ENCODE peak calls at places on chromosomes 3 and 15, in eight cellular contexts. J is A549, M is heart left ventricle, S is esophagus squamous epithelium, G is IMR-90, B is K562, T is spleen, L is upper lobe of left lung. Z is an unnamed sample.
A peak's percentile ranks its signal among the peaks of the same experiment; 100 is the strongest.

GRCh38 chr3:15646924-15647511 is 45.5 kb downstream of the BTD start:
- DNase-seq in J (peak; percentile 94), M (peak; percentile 76), S (no peak), G (peak; percentile 100), B (no peak), T (no peak), L (no peak), Z (peak; percentile 63)

GRCh38 chr3:108940166-108940565 is 13.5 kb downstream of the GUCA1C start:
- DNase-seq in J (no peak), M (no peak), S (no peak), G (no peak), B (no peak), T (no peak), L (no peak), Z (no peak)

GRCh38 chr3:8607285-8608040 is 37.1 kb downstream of the SSUH2 start:
- DNase-seq in J (peak; percentile 64), M (peak; percentile 76), S (no peak), G (peak; percentile 78), B (no peak), T (no peak), L (no peak), Z (peak; percentile 59)

GRCh38 chr3:160180581-160181216 is 44.5 kb upstream of the C3orf80 start:
- DNase-seq in J (no peak), M (no peak), S (no peak), G (no peak), B (no peak), T (no peak), L (no peak), Z (no peak)

GRCh38 chr3:100155105-100155504 is 40.8 kb upstream of the FILIP1L start:
- DNase-seq in J (no peak), M (no peak), S (no peak), G (peak; percentile 18), B (no peak), T (no peak), L (no peak), Z (no peak)

GRCh38 chr3:33943277-33943676 is 144.8 kb downstream of the PDCD6IP start:
- DNase-seq in J (no peak), M (no peak), S (no peak), G (no peak), B (no peak), T (no peak), L (no peak), Z (no peak)

GRCh38 chr3:102699819-102700140 is 265.0 kb downstream of the ZPLD1 start:
- DNase-seq in J (no peak), M (no peak), S (no peak), G (no peak), B (no peak), T (no peak), L (no peak), Z (no peak)

GRCh38 chr15:70172561-70172960 is 74.8 kb upstream of the TLE3 start:
- DNase-seq in J (no peak), M (no peak), S (no peak), G (no peak), B (no peak), T (no peak), L (no peak), Z (no peak)

DNA sequence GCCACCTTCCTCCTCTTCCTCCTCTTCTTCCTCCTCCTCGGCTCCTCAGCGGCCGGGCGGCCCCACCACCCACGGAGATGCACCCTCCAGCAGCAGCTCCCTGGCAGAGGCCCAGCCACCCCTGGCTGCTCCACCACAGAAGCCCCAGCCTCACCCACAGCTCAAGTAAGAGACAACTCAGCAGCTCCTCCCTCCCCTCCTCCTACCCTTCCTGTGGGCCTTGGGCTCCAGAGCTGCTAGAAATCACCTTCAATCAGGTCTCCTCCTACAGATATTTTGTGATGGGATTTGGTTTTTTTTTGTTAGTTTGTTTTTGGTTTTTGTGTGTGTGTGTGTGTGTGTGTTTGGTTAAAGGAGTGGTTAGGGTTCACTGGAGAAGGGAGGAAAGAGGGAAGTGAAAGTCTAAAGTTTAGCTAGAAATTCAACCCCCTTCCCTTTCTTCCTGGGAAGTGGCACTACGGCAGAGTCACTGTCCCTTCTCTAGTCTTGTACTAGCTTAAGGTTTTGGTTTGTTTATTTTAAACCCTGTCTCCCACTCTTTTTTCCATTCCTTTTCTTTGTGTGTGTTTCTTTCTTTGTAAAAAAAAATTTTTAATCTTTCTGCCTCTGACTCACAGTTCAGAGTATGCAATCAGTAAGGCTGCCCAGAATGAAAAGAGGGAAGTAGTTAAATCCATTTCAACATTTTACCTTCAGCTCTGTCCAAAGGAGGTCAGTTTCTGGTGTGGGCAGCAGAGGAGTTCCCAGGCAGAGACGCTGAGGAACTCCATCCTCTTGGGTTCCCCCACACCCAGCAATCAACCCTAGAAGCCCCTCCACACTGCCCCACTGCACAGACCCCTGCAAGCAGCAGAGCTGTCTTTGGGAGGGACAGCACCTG is 29.0 kb upstream of the TIMP4 start:
- DNase-seq in J (no peak), M (peak; percentile 59), S (no peak), G (peak; percentile 71), B (no peak), T (peak; percentile 84), L (peak; percentile 86), Z (peak; percentile 70)
- H3K4me3 ChIP-seq in J (no peak overlapping the region), M (no peak overlapping the region), S (no peak overlapping the region), G (no peak overlapping the region), B (no peak overlapping the region), T (no peak overlapping the region), L (no peak overlapping the region), Z (no peak overlapping the region)

DNA sequence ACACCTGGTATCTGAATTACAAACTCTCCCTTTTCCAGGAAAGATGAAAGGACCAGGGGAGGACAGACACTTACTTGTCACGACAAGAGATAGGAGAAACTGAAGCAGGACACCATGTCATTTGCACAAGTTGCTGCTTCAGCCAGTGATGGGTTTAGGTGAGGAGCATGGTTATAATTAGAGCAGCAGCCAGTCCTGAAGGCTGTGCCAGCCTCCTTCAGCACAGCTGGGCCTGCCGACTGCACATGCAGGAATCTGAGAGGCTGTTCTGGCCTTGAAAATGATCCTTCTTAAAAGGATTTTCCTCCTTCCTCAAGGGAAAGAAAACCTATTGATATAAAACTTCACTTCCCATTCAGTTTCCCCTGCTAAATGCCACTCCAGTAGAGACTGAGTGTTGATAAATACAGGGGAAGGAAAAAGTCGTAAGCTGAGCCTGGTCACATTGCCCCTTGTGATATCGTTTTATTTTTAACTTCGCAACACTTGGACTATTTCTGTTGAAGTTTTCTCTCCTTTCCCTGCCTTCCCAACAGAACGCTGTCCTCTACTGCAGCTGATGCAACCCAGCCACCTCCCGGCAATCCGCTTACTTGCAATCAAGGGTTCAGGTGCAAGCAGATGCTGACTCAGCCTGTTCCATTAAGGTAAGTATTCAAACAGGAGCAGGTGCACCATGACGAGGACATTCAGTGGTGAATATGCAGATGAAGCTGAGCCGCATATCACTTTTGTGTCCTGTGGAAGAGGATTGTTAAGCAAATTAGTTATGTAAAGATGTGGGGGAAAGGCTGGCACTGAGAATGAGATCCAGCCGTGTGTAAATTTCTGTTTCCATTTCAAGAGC is at the start of gene FBXO40:
- DNase-seq in J (no peak), M (peak; percentile 67), S (no peak), G (no peak), B (no peak), T (no peak), L (no peak), Z (peak; percentile 17)
- TF ChIP-seq CTCF in J (no peak), M (no peak), S (no peak), G (no peak), B (peak; percentile 23), T (no peak), L (no peak), Z (no peak)

GRCh38 chr3:20080956-20081554 is 40.8 kb downstream of the KAT2B start:
- DNase-seq in J (peak; percentile 12), M (peak; percentile 93), S (peak; percentile 4), G (peak; percentile 6), B (no peak), T (peak; percentile 88), L (no peak), Z (no peak)
- TF ChIP-seq POLR2A in J (no peak), M (no peak), S (no peak), G (no peak), B (no peak), T (no peak), L (no peak), Z (no peak)

DNA sequence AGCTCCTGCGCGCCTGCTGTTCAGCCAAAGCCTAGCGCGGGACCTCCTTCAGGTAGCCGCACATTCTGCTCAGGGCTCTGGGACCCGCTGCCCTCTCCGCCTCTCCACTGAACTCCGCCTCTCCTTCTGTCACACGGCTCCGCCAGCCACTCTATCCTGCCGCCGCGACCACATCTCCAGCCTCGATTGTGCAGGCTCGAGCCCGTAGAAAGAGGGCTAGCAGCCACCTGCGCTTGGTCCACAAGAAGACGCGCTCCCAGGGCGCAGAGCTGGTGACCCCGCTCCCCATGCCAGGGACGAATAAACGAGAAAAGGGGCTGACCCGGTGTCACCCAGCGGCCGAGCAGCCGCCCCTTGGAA is 1.1 kb upstream of the VIPR1 start:
- DNase-seq in J (no peak), M (no peak), S (no peak), G (no peak), B (no peak), T (no peak), L (no peak), Z (no peak)
- H3K4me3 ChIP-seq in J (no peak overlapping the region), M (peak overlapping the region; percentile 49), S (peak overlapping the region; percentile 73), G (no peak overlapping the region), B (no peak overlapping the region), T (peak overlapping the region; percentile 60), L (peak overlapping the region; percentile 73), Z (no peak overlapping the region)

DNA sequence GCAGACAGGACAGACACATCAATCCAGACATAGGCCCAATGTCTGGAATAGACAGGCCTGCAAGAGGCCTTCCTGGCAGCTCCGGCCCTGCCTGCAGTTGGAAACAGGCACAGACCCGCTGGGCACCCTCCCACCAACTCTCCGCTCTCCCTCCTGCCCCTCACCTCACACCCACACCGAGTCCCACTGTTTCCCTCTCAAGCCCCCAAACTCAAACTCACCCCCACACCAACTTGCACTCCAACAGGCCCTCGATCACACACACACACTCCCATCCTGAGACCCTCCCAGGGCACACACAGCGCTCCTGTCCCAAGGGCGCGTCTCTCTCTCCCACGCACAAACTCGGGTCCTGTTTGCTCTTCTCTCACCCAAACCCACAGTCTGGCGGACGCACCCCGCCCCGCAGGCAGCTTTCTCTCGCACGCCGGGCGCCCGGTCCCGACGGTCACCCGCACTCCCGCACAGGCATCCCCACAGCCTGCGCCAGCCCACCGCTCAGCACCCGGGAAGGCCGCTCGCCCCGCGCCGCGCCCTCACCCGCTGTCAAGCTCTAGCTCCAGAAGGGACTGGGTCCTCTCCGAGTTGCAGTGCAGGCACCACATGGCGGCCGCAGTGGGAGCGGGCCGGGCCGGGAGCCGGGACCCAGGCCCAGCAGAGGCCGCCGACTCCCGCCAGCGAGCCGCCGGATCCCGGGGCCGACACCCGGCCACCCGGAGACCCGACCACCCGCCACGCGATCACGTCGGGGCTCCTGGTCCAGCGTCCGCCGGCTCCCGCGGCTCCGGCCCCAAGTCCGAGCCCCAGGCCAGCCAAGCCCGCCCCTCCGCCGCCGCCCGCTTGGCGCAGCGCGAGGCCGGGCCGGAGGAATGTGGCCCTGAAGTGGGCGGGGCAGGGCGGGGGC is 106.1 kb downstream of the IQSEC1 start:
- DNase-seq in J (no peak), M (no peak), S (no peak), G (peak; percentile 22), B (peak; percentile 73), T (no peak), L (no peak), Z (no peak)
- TF ChIP-seq CTCF in J (no peak), M (no peak), S (no peak), G (no peak), B (no peak), T (no peak), L (no peak), Z (no peak)

Z was measured in ovary.